ENCODE peak calls at places on chromosomes 4 and X, in five cellular contexts. N is body of pancreas; E is activated T-cell treated with anti-CD3 and anti-CD28 coated beads for 1 hour; B is stimulated activated CD4-positive, alpha-beta T cell treated with anti-CD3 and anti-CD28 coated beads, Interleukin-4, amount 100 ng/mL, for 48 hours; V is activated CD4-positive, alpha-beta T cell treated with anti-CD3 and anti-CD28 coated beads, Interleukin-2, amount 50 U/mL, for 48 hours. Y is an unnamed sample.

GRCh38 chr4:144579411-144580020 is 66.4 kb upstream of the HHIP start:
- DNase-seq in N (no peak), E (no peak), V (no peak), B (no peak), Y (no peak)

GRCh38 chrX:18617351-18617750 is 54.6 kb downstream of the RS1 start:
- DNase-seq in V (no peak), B (no peak), E (no peak), N (peak), Y (no peak)

GRCh38 chr4:86544313-86544966 is 49.7 kb upstream of the PTPN13 start:
- DNase-seq in N (no peak), B (no peak), V (no peak), E (no peak), Y (no peak)

GRCh38 chr4:14025093-14025492 is 397.6 kb upstream of the BOD1L1 start:
- DNase-seq in B (no peak), E (no peak), V (no peak), N (no peak), Y (no peak)

GRCh38 chrX:112874140-112874539 is 33.5 kb upstream of the AMOT start:
- DNase-seq in V (no peak), E (no peak), N (no peak), B (no peak), Y (no peak)

GRCh38 chrX:70226048-70226447 is 8.4 kb upstream of the AWAT1 start:
- DNase-seq in B (no peak), N (no peak), V (no peak), E (no peak), Y (no peak)

GRCh38 chr4:19386786-19387185 is 864.9 kb upstream of the SLIT2 start:
- DNase-seq in N (no peak), V (no peak), B (no peak), E (no peak), Y (no peak)

GRCh38 chrX:25544641-25545040 is 528.9 kb upstream of the ARX start:
- DNase-seq in E (no peak), B (no peak), V (no peak), N (no peak), Y (no peak)

GRCh38 chrX:154411981-154412340 is 622 bp downstream of the TAFAZZIN start:
- DNase-seq in B (peak), N (peak), V (peak), E (peak), Y (peak)